ENCODE peak calls at places on chromosomes 3 and 15, in eight cellular contexts. N is uterus, B is tibial nerve, E is fibroblast of pulmonary artery, Z is omental fat pad, G is AG04450, X is nephron progenitor cell, U is MM.1S. Q is an unnamed sample.

GRCh38 chr3:159881828-159882309 is 106.8 kb upstream of the IL12A start:
- DNase-seq in Z (no peak), X (no peak), U (no peak), B (no peak), E (no peak), G (no peak), N (no peak), Q (no peak)

GRCh38 chr3:51934139-51934850 is 7.4 kb downstream of the RRP9 start:
- DNase-seq in B (no peak), N (no peak), U (no peak), X (no peak), E (no peak), G (no peak), Z (no peak), Q (peak; percentile 28)

GRCh38 chr3:196563721-196564225 is 4.6 kb downstream of the WDR53 start:
- DNase-seq in X (no peak), G (no peak), U (peak; percentile 72), B (no peak), N (no peak), E (peak; percentile 56), Z (no peak), Q (no peak)

GRCh38 chr15:49279481-49280186 is 109.6 kb downstream of the GALK2 start:
- DNase-seq in U (peak; percentile 69), E (no peak), G (no peak), N (no peak), B (no peak), X (no peak), Z (no peak), Q (no peak)

GRCh38 chr3:194688207-194688711 is 2.6 kb downstream of the FAM43A start:
- DNase-seq in G (no peak), E (peak; percentile 57), N (no peak), Z (no peak), B (no peak), X (no peak), U (peak; percentile 71), Q (no peak)

GRCh38 chr15:57326196-57326595 is 50.1 kb upstream of the CGNL1 start:
- DNase-seq in E (no peak), X (no peak), N (no peak), B (no peak), U (no peak), Z (no peak), G (no peak), Q (no peak)

GRCh38 chr15:66947471-66947870 is 117.9 kb upstream of the SMAD3 start:
- DNase-seq in Z (no peak), G (no peak), N (no peak), B (no peak), E (no peak), U (no peak), X (no peak), Q (no peak)

GRCh38 chr3:188656196-188656982 is 502.4 kb downstream of the LPP start:
- DNase-seq in B (no peak), U (no peak), N (no peak), Z (no peak), E (peak; percentile 52), G (no peak), X (no peak), Q (no peak)

GRCh38 chr3:108951802-108952474 is 1.7 kb downstream of the GUCA1C start:
- DNase-seq in E (no peak), Z (no peak), N (no peak), U (no peak), G (no peak), B (no peak), X (no peak), Q (no peak)

GRCh38 chr15:94266789-94267188 is 35.4 kb downstream of the MCTP2 start:
- DNase-seq in X (no peak), E (no peak), N (no peak), U (no peak), G (no peak), B (no peak), Z (no peak), Q (no peak)

GRCh38 chr3:48240000-48240710 is 749 bp upstream of the ZNF589 start:
- DNase-seq in N (no peak), E (no peak), G (no peak), Z (no peak), B (no peak), X (no peak), U (no peak), Q (no peak)

GRCh38 chr3:163056874-163057497 is 1560.4 kb downstream of the OTOL1 start:
- DNase-seq in B (peak; percentile 75), X (peak; percentile 57), G (peak; percentile 2), E (peak; percentile 72), U (peak; percentile 75), N (no peak), Z (peak; percentile 43), Q (no peak)

GRCh38 chr3:188624384-188624783 is 470.4 kb downstream of the LPP start:
- DNase-seq in X (no peak), N (peak; percentile 31), B (peak; percentile 82), Z (no peak), U (no peak), E (peak; percentile 47), G (peak; percentile 51), Q (no peak)

GRCh38 chr15:31228980-31229826 is 97.4 kb upstream of the KLF13 start:
- DNase-seq in U (peak; percentile 90), X (no peak), Z (no peak), B (no peak), N (no peak), G (no peak), E (no peak), Q (no peak)

GRCh38 chr3:72629191-72629611 is 219.0 kb downstream of the SHQ1 start:
- DNase-seq in U (no peak), X (no peak), G (no peak), Z (no peak), E (peak; percentile 1), B (no peak), N (no peak), Q (no peak)

GRCh38 chr3:126108689-126109075 is 24.8 kb upstream of the SLC41A3 start:
- DNase-seq in Z (no peak), N (no peak), U (no peak), B (no peak), X (no peak), E (no peak), G (no peak), Q (peak; percentile 49)

GRCh38 chr15:61938249-61938648 is 122.0 kb downstream of the VPS13C start:
- DNase-seq in B (no peak), G (no peak), E (no peak), Z (no peak), U (no peak), X (no peak), N (no peak), Q (no peak)

GRCh38 chr3:125108833-125109540 is 53.2 kb upstream of the HEG1 start:
- DNase-seq in Z (no peak), G (no peak), B (no peak), X (no peak), E (no peak), U (no peak), N (no peak), Q (no peak)

GRCh38 chr3:105366302-105367062 is at the start of gene ALCAM:
- DNase-seq in X (peak; percentile 91), Z (peak; percentile 70), E (peak; percentile 99), G (peak; percentile 98), B (peak; percentile 85), U (peak; percentile 92), N (peak; percentile 89), Q (peak; percentile 92)
- TF ChIP-seq CTCF in X (no peak), Z (no peak), E (peak; percentile 57), G (peak; percentile 70), B (peak; percentile 72), U (peak; percentile 50), N (peak; percentile 58), Q (peak; percentile 72)

DNA sequence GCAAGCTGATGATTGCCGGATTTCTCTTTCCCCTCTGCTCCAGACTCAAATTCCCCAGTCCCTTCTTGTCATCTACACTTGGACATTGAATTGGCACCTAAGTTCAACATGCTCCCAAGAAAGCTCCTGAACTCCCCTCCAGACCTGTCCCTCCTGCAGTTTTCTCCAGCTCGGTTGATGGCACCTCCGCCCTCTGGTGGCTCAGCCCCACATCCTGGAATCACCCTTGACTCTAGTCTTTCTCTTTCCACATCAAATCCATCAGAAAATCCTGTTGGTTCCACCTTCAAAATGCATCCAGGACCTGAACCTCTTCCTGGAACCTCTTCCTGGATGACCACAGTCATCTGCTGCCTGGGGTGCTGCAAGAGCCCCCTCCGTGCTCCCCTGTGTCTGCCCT is 60.1 kb downstream of the RASGRF1 start:
- DNase-seq in U (no peak), N (no peak), G (no peak), E (no peak), B (no peak), Z (no peak), X (no peak), Q (no peak)
- TF ChIP-seq CTCF in U (no peak), N (no peak), G (peak; percentile 12), E (no peak), B (no peak), Z (no peak), X (no peak), Q (no peak)

GRCh38 chr3:179100652-179101051 is 29.0 kb upstream of the ZMAT3 start:
- DNase-seq in E (no peak), U (no peak), B (no peak), N (no peak), G (no peak), X (no peak), Z (no peak), Q (no peak)

GRCh38 chr3:179093807-179094206 is 22.2 kb upstream of the ZMAT3 start:
- DNase-seq in E (no peak), G (no peak), N (no peak), Z (no peak), X (no peak), B (no peak), U (no peak), Q (no peak)

DNA sequence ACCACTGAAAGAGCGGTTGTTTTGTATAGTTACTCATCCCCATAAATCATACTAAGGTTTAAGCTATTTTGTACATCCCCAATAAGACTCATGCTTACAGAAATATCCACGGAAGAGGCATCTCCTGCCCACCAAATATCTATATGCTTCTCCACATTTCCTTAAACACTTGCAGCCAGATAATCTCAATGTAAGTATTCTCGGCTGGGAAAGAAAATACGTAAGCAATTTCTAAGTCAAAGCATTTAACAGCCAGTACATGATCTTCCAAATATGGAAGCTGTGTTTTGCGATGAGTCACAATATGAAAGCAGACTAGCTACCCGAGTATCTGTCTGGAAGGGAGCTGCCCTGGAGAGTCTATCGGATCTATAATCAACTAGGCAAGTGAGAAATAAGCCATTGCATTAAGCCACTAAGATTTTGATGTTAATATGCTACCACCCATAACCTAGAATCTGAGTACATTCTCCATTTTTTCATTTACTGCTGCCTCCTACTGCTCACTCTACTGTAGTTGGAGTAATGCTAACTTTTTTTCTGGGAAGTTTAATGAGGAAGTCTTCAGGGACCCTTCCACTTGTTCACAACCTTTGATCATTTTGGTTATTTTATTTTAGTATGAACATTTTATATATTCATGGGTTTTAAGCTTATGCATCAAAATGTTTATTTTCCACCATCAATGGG is 26.9 kb upstream of the ZMAT3 start:
- DNase-seq in B (no peak), X (no peak), U (no peak), N (no peak), G (peak; percentile 33), Z (no peak), E (peak; percentile 39), Q (no peak)
- TF ChIP-seq CTCF in B (no peak), X (no peak), U (no peak), N (peak; percentile 23), G (peak; percentile 42), Z (no peak), E (peak; percentile 26), Q (no peak)

DNA sequence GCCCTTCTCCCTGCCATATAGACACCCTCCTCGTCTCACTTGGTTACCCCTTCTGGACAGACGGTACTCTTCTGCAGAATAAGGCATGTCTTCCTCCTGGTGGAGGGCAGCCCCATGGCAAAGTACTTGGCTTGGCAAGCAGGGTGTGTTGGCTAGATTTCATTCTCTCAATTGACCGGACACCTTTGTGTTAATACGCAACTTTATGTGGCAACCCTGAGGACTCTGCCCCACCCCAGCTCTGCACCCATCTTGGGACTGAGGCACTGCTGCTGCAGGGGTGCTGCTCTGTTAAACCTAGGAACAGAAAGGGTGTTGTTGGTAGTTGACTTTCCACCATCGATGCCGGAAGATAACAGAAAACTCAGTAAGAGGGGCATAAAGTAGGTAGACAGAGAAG is 55.2 kb downstream of the PTPRG start:
- DNase-seq in X (no peak), B (no peak), U (no peak), N (no peak), E (no peak), G (no peak), Z (no peak), Q (no peak)
- TF ChIP-seq CTCF in X (no peak), B (no peak), U (no peak), N (no peak), E (no peak), G (no peak), Z (no peak), Q (no peak)

Q was measured in right atrium auricular region.